ENCODE peak calls at places on chromosomes 5 and 9, in five cellular contexts. X is CD4-positive, alpha-beta memory T cell; O is body of pancreas; Y is CD8-positive, alpha-beta memory T cell; J is aorta. E is an unnamed sample.

GRCh38 chr9:127698985-127699670 is 7.7 kb upstream of the CFAP157 start:
- DNase-seq in X (peak; percentile 84), O (peak; percentile 97), Y (peak; percentile 76), J (peak; percentile 97), E (peak; percentile 97)

GRCh38 chr9:17401858-17402257 is 177.0 kb upstream of the SH3GL2 start:
- DNase-seq in X (no peak), O (no peak), Y (no peak), J (no peak), E (no peak)

GRCh38 chr9:126415741-126416370 is 89.2 kb downstream of the MVB12B start:
- DNase-seq in X (no peak), O (no peak), Y (no peak), J (peak; percentile 57), E (no peak)

GRCh38 chr9:129109952-129110739 is 447 bp downstream of the CRAT start:
- DNase-seq in X (no peak), O (peak; percentile 41), Y (no peak), J (peak; percentile 84), E (peak; percentile 55)

GRCh38 chr5:84191296-84191695 is 193.4 kb downstream of the EDIL3 start:
- DNase-seq in X (no peak), O (peak; percentile 12), Y (no peak), J (no peak), E (no peak)

GRCh38 chr9:35748858-35749514 is at the start of the genes GBA2 and RGP1:
- DNase-seq in X (peak; percentile 51), O (peak; percentile 86), Y (peak; percentile 59), J (peak; percentile 94), E (peak; percentile 90)

GRCh38 chr9:17587113-17587512 is 8.2 kb downstream of the SH3GL2 start:
- DNase-seq in X (no peak), O (no peak), Y (no peak), J (no peak), E (no peak)

GRCh38 chr5:58410441-58410840 is 49.4 kb downstream of the PLK2 start:
- DNase-seq in X (no peak), O (no peak), Y (no peak), J (no peak), E (peak; percentile 5)

GRCh38 chr5:134503088-134503936 is 22.2 kb upstream of the JADE2 start:
- DNase-seq in X (peak; percentile 36), O (peak; percentile 82), Y (peak; percentile 14), J (peak; percentile 90), E (no peak)

GRCh38 chr5:142864293-142865260 is 94.4 kb downstream of the ARHGAP26 start:
- DNase-seq in X (no peak), O (peak; percentile 30), Y (no peak), J (no peak), E (no peak)

GRCh38 chr5:12805165-12805698 is 901.0 kb upstream of the CTNND2 start:
- DNase-seq in X (no peak), O (no peak), Y (no peak), J (no peak), E (no peak)

GRCh38 chr9:99486684-99487083 is 264.6 kb downstream of the SEC61B start:
- DNase-seq in X (no peak), O (no peak), Y (no peak), J (no peak), E (no peak)

GRCh38 chr5:99169309-99169708 is 240.5 kb upstream of the CHD1 start:
- DNase-seq in X (no peak), O (no peak), Y (no peak), J (no peak), E (no peak)
- H3K27me3 ChIP-seq in X (no peaks in the 10 kb centered on the region), O (no peaks in the 10 kb centered on the region), Y (no peaks in the 10 kb centered on the region), J (no peaks in the 10 kb centered on the region), E (no peaks in the 10 kb centered on the region)

GRCh38 chr5:96638566-96638965 is 23.6 kb upstream of the CAST start:
- DNase-seq in X (no peak), O (no peak), Y (no peak), J (no peak), E (no peak)
- H3K4me1 ChIP-seq in X (no peaks in the 10 kb centered on the region), O (no peaks in the 10 kb centered on the region), Y (no peaks in the 10 kb centered on the region), J (no peaks in the 10 kb centered on the region), E (peaks cover 86% of the 10 kb centered on the region)

GRCh38 chr9:91954841-91955471 is 4.9 kb upstream of the ROR2 start:
- DNase-seq in X (no peak), O (peak; percentile 47), Y (no peak), J (no peak), E (peak; percentile 52)

GRCh38 chr9:91953723-91954122 is 3.7 kb upstream of the ROR2 start:
- DNase-seq in X (no peak), O (no peak), Y (no peak), J (no peak), E (no peak)

GRCh38 chr9:91949293-91949945 is 609 bp downstream of the ROR2 start:
- DNase-seq in X (no peak), O (no peak), Y (no peak), J (no peak), E (no peak)

GRCh38 chr9:91949946-91950664 is at the start of gene ROR2:
- DNase-seq in X (peak; percentile 30), O (peak; percentile 53), Y (peak; percentile 31), J (peak; percentile 82), E (peak; percentile 76)

DNA sequence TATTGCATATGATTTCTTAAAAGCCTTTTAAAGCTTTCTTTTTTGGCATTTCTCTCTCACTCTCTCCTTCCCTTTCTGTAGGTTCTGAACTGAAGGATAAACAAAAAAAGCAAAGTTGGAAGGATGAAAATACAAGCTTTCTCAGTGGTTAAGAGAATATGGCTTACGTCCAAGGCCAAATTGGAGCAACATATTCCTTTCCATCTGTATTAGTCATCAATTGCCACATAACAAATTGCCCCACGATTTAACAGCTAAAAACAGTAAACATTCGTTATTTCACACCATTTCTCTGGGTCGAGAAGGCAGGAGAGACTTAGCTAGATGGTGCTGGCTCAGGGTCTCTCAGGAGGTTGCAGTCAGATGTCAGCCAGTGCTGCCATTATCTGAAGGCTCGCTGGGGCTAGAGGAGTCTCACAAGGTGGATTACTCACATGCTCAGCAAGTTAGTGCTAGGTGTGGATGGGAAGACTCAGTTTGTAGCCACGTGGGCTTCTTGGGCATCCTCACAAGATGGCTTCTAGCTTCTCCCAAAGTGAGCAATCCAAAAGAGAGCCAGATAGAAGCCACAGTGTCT is 2.0 kb upstream of the ROR2 start:
- DNase-seq in X (no peak), O (no peak), Y (no peak), J (no peak), E (no peak)
- H3K27me3 ChIP-seq in X (peaks cover 27% of the 10 kb centered on the region), O (peaks cover 29% of the 10 kb centered on the region), Y (peaks cover 21% of the 10 kb centered on the region), J (no peaks in the 10 kb centered on the region), E (no peaks in the 10 kb centered on the region)

GRCh38 chr9:114155263-114155966 is at the start of gene COL27A1:
- DNase-seq in X (peak; percentile 64), O (peak; percentile 84), Y (peak; percentile 58), J (peak; percentile 96), E (peak; percentile 93)

GRCh38 chr9:114155967-114156294 is 594 bp downstream of the COL27A1 start:
- DNase-seq in X (no peak), O (no peak), Y (no peak), J (peak; percentile 78), E (no peak)

GRCh38 chr9:114156658-114157421 is 1.5 kb downstream of the COL27A1 start:
- DNase-seq in X (peak; percentile 19), O (peak; percentile 73), Y (no peak), J (peak; percentile 93), E (no peak)

GRCh38 chr9:114157516-114158176 is 2.3 kb downstream of the COL27A1 start:
- DNase-seq in X (no peak), O (no peak), Y (no peak), J (no peak), E (no peak)

GRCh38 chr9:114156311-114156657 is 947 bp downstream of the COL27A1 start:
- DNase-seq in X (peak; percentile 26), O (peak; percentile 47), Y (no peak), J (peak; percentile 76), E (no peak)
- H3K4me1 ChIP-seq in X (peaks cover 17% of the 10 kb centered on the region), O (peaks cover 26% of the 10 kb centered on the region), Y (peaks cover 10% of the 10 kb centered on the region), J (no peaks in the 10 kb centered on the region), E (peaks cover 11% of the 10 kb centered on the region)

GRCh38 chr5:88688981-88689661 is 193.9 kb downstream of the MEF2C start:
- DNase-seq in X (no peak), O (no peak), Y (no peak), J (peak; percentile 55), E (no peak)

GRCh38 chr5:88687253-88687955 is 195.6 kb downstream of the MEF2C start:
- DNase-seq in X (no peak), O (no peak), Y (no peak), J (no peak), E (no peak)

GRCh38 chr5:88686743-88687142 is 196.2 kb downstream of the MEF2C start:
- DNase-seq in X (no peak), O (no peak), Y (no peak), J (no peak), E (no peak)

GRCh38 chr5:88689662-88690351 is 193.2 kb downstream of the MEF2C start:
- DNase-seq in X (no peak), O (no peak), Y (no peak), J (no peak), E (no peak)

DNA sequence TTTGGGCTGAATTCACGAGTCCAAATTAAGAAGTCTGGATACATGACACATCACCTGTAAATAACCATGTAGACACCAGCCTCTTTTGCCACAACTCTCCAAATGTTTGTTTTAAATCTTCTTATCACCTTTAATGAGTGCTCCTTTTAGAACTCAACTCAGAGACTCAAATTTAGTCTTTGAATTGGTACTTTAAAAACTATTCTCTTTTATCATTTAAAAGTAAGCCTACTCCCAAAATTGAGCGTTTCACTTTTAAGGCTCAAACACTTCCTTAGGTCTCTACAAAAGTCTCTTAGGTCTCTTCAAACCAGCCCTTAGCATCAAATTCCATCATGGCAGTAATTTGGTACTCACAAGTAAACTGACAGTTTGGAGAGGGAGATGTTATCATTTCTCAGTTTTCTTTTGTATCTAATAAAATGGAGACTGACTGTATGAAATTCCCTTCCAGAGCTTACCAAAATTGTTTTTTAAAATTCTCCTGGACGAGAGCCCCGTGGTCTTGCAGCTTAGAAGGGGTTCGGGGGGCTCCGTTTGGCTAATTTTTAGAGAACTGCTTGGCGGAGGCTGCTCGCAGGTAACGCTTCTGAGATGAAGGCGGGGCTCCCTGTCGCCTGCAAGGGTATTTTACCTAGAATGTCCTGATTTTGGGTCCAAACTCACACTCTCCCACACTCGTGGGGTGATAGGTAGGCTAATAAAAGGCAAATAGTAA is 194.6 kb downstream of the MEF2C start:
- DNase-seq in X (no peak), O (no peak), Y (no peak), J (no peak), E (no peak)
- H3K27me3 ChIP-seq in X (peaks cover 95% of the 10 kb centered on the region), O (peaks cover 90% of the 10 kb centered on the region), Y (peaks cover 100% of the 10 kb centered on the region), J (peaks cover 3% of the 10 kb centered on the region), E (peaks cover 10% of the 10 kb centered on the region)

GRCh38 chr9:136528716-136529341 is 17.0 kb downstream of the NOTCH1 start:
- DNase-seq in X (no peak), O (no peak), Y (no peak), J (no peak), E (no peak)
- H3K4me1 ChIP-seq in X (peaks cover 55% of the 10 kb centered on the region), O (peaks cover 85% of the 10 kb centered on the region), Y (peaks cover 56% of the 10 kb centered on the region), J (no peaks in the 10 kb centered on the region), E (peaks cover 23% of the 10 kb centered on the region)

DNA sequence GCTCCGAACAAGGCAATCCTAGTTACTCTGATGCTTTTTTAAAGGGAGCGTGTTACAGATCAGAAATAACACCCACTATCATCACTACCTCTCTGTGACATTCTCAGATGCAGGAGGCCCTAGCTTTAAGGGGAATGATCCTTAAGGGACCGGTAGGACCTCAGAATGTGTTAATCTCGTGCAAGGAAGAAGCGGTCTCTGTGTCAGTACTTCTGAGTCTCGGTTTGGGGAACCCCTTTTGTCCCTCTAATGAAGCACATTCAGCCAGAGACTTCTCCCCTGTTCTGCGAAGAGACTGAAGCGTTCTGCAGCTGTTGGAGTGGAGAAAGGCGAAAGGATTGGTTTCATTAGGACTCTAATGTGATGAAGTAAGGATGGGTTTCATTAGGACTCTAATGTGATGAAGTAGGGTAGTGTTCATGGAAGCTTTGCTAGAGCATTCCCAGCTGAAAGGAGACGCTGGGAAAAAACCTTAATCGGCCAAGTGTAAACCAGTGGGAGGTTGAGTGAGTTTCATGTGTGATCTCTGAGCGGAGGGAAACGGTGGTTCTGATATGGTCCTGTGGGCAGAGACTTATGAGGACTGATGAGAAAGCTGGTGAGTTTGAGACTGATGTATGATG is 1.6 kb downstream of the PIP5K1B start:
- DNase-seq in X (no peak), O (no peak), Y (no peak), J (no peak), E (no peak)
- H3K27me3 ChIP-seq in X (peaks cover 5% of the 10 kb centered on the region), O (no peaks in the 10 kb centered on the region), Y (peaks cover 20% of the 10 kb centered on the region), J (no peaks in the 10 kb centered on the region), E (no peaks in the 10 kb centered on the region)

E was measured in Caco-2.